ENCODE peak calls at places on chromosomes 1 and 21, in nine cellular contexts. G is mammary epithelial cell, S is fibroblast of lung, T is AG09309, Z is retina, U is astrocyte of the spinal cord, F is GM03348, Q is adrenal gland, M is stomach. J is an unnamed sample.

GRCh38 chr21:31756787-31757186 is 24.9 kb upstream of the SCAF4 start:
- DNase-seq in G (no peak), S (no peak), T (no peak), Z (no peak), U (no peak), F (no peak), Q (no peak), M (no peak), J (no peak)

GRCh38 chr1:87457408-87457807 is 128.7 kb downstream of the LMO4 start:
- DNase-seq in G (no peak), S (no peak), T (no peak), Z (no peak), U (no peak), F (no peak), Q (no peak), M (no peak), J (no peak)

GRCh38 chr1:174222166-174222949 is 63.0 kb downstream of the RABGAP1L start:
- DNase-seq in G (peak; percentile 97), S (peak; percentile 56), T (peak; percentile 63), Z (no peak), U (peak; percentile 59), F (peak; percentile 31), Q (no peak), M (no peak), J (no peak)

GRCh38 chr1:202155478-202156021 is 4.9 kb downstream of the PTPN7 start:
- DNase-seq in G (peak; percentile 54), S (no peak), T (no peak), Z (no peak), U (no peak), F (no peak), Q (peak; percentile 92), M (peak; percentile 57), J (no peak)

GRCh38 chr1:39490596-39491145 is 765 bp upstream of the BMP8A start:
- DNase-seq in G (peak; percentile 19), S (no peak), T (no peak), Z (no peak), U (no peak), F (no peak), Q (peak; percentile 54), M (no peak), J (peak; percentile 16)

GRCh38 chr1:203166192-203166940 is 9.3 kb downstream of the MYBPH start:
- DNase-seq in G (no peak), S (no peak), T (no peak), Z (no peak), U (no peak), F (no peak), Q (no peak), M (peak; percentile 68), J (no peak)

GRCh38 chr1:205711105-205712048 is 31.1 kb upstream of the SLC45A3 start:
- DNase-seq in G (peak; percentile 55), S (peak; percentile 88), T (peak; percentile 50), Z (peak; percentile 52), U (peak; percentile 80), F (peak; percentile 82), Q (peak; percentile 85), M (peak; percentile 71), J (no peak)

GRCh38 chr1:103783944-103784377 is 34.3 kb downstream of the AMY1C start:
- DNase-seq in G (no peak), S (no peak), T (no peak), Z (no peak), U (no peak), F (no peak), Q (no peak), M (no peak), J (no peak)